ENCODE peak calls at places on chromosomes 5 and 9, in nine cellular contexts. L, M, U, O, D, I, H, N and B are unnamed samples.
A peak's percentile ranks its signal among the peaks of the same experiment; 100 is the strongest.

GRCh38 chr9:135295556-135296300 is 183.9 kb upstream of the PPP1R26 start:
- DNase-seq in U (no peak), M (no peak), D (no peak), I (no peak), O (no peak), N (no peak), H (no peak), L (no peak), B (no peak)

GRCh38 chr5:176682016-176682531 is 34.8 kb downstream of the TSPAN17 start:
- DNase-seq in H (no peak), O (no peak), L (no peak), I (no peak), U (no peak), D (no peak), M (no peak), N (no peak), B (no peak)

GRCh38 chr5:126961702-126962101 is 68.7 kb downstream of the MARCHF3 start:
- DNase-seq in N (peak; percentile 2), O (no peak), U (no peak), I (no peak), D (no peak), M (no peak), H (no peak), L (no peak), B (no peak)

GRCh38 chr9:126025973-126026372 is 278.8 kb downstream of the PBX3 start:
- DNase-seq in H (no peak), I (no peak), M (no peak), O (no peak), L (no peak), U (peak; percentile 1), N (no peak), D (no peak), B (no peak)

GRCh38 chr5:89878140-89878570 is 531.4 kb downstream of the CETN3 start:
- DNase-seq in L (no peak), I (peak; percentile 3), O (no peak), N (peak; percentile 11), U (no peak), H (no peak), M (no peak), D (no peak), B (peak; percentile 99)

GRCh38 chr9:89477811-89478583 is 19.9 kb downstream of the SEMA4D start:
- DNase-seq in D (no peak), U (no peak), L (peak; percentile 39), H (peak; percentile 51), N (no peak), I (no peak), O (no peak), M (peak; percentile 53), B (peak; percentile 74)

GRCh38 chr5:26669523-26669922 is 368.9 kb downstream of the CDH9 start:
- DNase-seq in U (no peak), M (no peak), D (no peak), I (no peak), O (no peak), N (no peak), H (no peak), L (no peak), B (no peak)

GRCh38 chr5:132635873-132636272 is 22.1 kb upstream of the IL13 start:
- DNase-seq in N (no peak), I (no peak), U (no peak), M (no peak), O (no peak), D (no peak), L (no peak), H (no peak), B (no peak)

GRCh38 chr5:43401827-43402226 is 10.4 kb downstream of the CCL28 start:
- DNase-seq in O (peak; percentile 4), I (peak; percentile 4), L (no peak), M (no peak), U (no peak), D (no peak), N (no peak), H (no peak), B (no peak)

GRCh38 chr5:1360861-1361260 is 16.0 kb upstream of the CLPTM1L start:
- DNase-seq in D (no peak), O (no peak), U (no peak), I (no peak), L (no peak), H (no peak), M (no peak), N (no peak), B (no peak)

GRCh38 chr9:106432631-106433030 is 430.3 kb upstream of the ZNF462 start:
- DNase-seq in L (no peak), N (no peak), H (no peak), M (no peak), O (no peak), D (no peak), I (no peak), U (no peak), B (no peak)

GRCh38 chr5:167143726-167144125 is 1147.7 kb upstream of the WWC1 start:
- DNase-seq in L (no peak), O (no peak), I (no peak), D (no peak), U (no peak), N (no peak), M (no peak), H (no peak), B (no peak)

GRCh38 chr5:173515526-173515925 is 100.9 kb downstream of the BOD1 start:
- DNase-seq in N (no peak), L (no peak), O (no peak), H (no peak), D (no peak), U (no peak), I (no peak), M (no peak), B (peak; percentile 19)

GRCh38 chr5:58383459-58383858 is 76.4 kb downstream of the PLK2 start:
- DNase-seq in L (no peak), M (no peak), I (no peak), H (no peak), O (no peak), N (no peak), U (no peak), D (no peak), B (no peak)

GRCh38 chr9:122248448-122248865 is 16.2 kb downstream of the RBM18 start:
- DNase-seq in D (no peak), L (peak; percentile 31), U (no peak), N (no peak), H (no peak), M (no peak), I (no peak), O (no peak), B (no peak)

GRCh38 chr5:83572271-83572670 is 100.7 kb downstream of the VCAN start:
- DNase-seq in U (no peak), O (no peak), D (no peak), L (no peak), I (no peak), H (no peak), M (no peak), N (no peak), B (no peak)

GRCh38 chr9:134360897-134361296 is 34.6 kb downstream of the RXRA start:
- DNase-seq in O (no peak), H (peak; percentile 63), I (no peak), L (no peak), U (no peak), D (peak; percentile 52), N (no peak), M (no peak), B (peak; percentile 32)

GRCh38 chr9:97895695-97896332 is 26.5 kb downstream of the TRMO start:
- DNase-seq in I (peak; percentile 65), H (no peak), O (peak; percentile 37), D (no peak), M (no peak), U (no peak), N (peak; percentile 21), L (no peak), B (no peak)

GRCh38 chr9:135604437-135605237 is 34.7 kb downstream of the GLT6D1 start:
- DNase-seq in I (no peak), M (no peak), H (no peak), D (no peak), L (no peak), N (no peak), U (peak; percentile 50), O (no peak), B (no peak)

GRCh38 chr5:131515348-131515747 is 119.7 kb downstream of the RAPGEF6 start:
- DNase-seq in H (no peak), O (no peak), I (no peak), L (no peak), D (no peak), N (no peak), U (no peak), M (no peak), B (no peak)

GRCh38 chr9:136438548-136438908 is 1.1 kb downstream of the INPP5E start:
- DNase-seq in I (peak; percentile 57), L (no peak), N (no peak), O (peak; percentile 34), H (no peak), M (no peak), U (no peak), D (no peak), B (no peak)

GRCh38 chr9:34458967-34459355 is 356 bp downstream of the DNAI1 start:
- DNase-seq in O (no peak), D (no peak), M (no peak), L (no peak), I (peak; percentile 46), H (no peak), N (no peak), U (no peak), B (no peak)

DNA sequence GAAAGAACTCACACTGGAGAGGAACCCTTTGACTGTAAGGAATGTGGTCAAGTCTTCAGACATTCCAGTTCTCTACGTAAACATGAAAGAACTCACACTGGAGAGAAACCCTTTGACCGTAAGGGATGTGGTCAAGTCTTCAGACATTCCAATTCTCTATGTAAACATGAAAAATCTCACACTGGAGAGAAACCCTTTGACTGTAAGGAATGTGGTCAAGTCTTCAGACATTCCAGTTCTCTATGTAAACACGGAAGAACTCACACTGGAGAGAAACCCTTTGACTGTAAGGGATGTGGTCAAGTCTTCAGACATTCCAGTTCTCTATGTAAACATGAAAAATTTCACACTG is 32.6 kb downstream of the MAPK9 start:
- DNase-seq in O (no peak), U (no peak), L (no peak), I (no peak), N (no peak), H (no peak), M (no peak), D (no peak), B (peak; percentile 12)
- H3K9me3 ChIP-seq in O (peaks cover 82% of the 10 kb centered on the region), U (peaks cover 100% of the 10 kb centered on the region), L (peaks cover 6% of the 10 kb centered on the region), I (peaks cover 66% of the 10 kb centered on the region), N (peaks cover 52% of the 10 kb centered on the region), H (peaks cover 24% of the 10 kb centered on the region), M (peaks cover 64% of the 10 kb centered on the region), D (peaks cover 14% of the 10 kb centered on the region), B (peaks cover 64% of the 10 kb centered on the region)

GRCh38 chr5:141413540-141414069 is 818 bp downstream of the PCDHGA10 start:
- DNase-seq in H (no peak), L (no peak), D (no peak), U (peak; percentile 27), N (no peak), I (no peak), M (no peak), O (no peak), B (no peak)
- H3K9me3 ChIP-seq in H (peaks cover 5% of the 10 kb centered on the region), L (peaks cover 6% of the 10 kb centered on the region), D (peaks cover 10% of the 10 kb centered on the region), U (peaks cover 93% of the 10 kb centered on the region), N (peaks cover 23% of the 10 kb centered on the region), I (peaks cover 41% of the 10 kb centered on the region), M (no peaks in the 10 kb centered on the region), O (no peaks in the 10 kb centered on the region), B (peaks cover 34% of the 10 kb centered on the region)

GRCh38 chr5:2869471-2869870 is 118.0 kb upstream of the IRX2 start:
- DNase-seq in M (no peak), I (no peak), N (no peak), D (no peak), O (no peak), H (no peak), U (no peak), L (no peak), B (no peak)
- H3K9me3 ChIP-seq in M (no peaks in the 10 kb centered on the region), I (no peaks in the 10 kb centered on the region), N (peaks cover 2% of the 10 kb centered on the region), D (no peaks in the 10 kb centered on the region), O (no peaks in the 10 kb centered on the region), H (no peaks in the 10 kb centered on the region), U (peaks cover 43% of the 10 kb centered on the region), L (no peaks in the 10 kb centered on the region), B (peaks cover 10% of the 10 kb centered on the region)

GRCh38 chr5:125661584-125661983 is 761.6 kb upstream of the GRAMD2B start:
- DNase-seq in M (no peak), U (no peak), I (no peak), L (no peak), D (no peak), O (no peak), H (no peak), N (no peak), B (no peak)
- H3K9me3 ChIP-seq in M (no peaks in the 10 kb centered on the region), U (no peaks in the 10 kb centered on the region), I (no peaks in the 10 kb centered on the region), L (no peaks in the 10 kb centered on the region), D (no peaks in the 10 kb centered on the region), O (no peaks in the 10 kb centered on the region), H (no peaks in the 10 kb centered on the region), N (no peaks in the 10 kb centered on the region), B (no peaks in the 10 kb centered on the region)